ENCODE peak calls at places on chromosomes 4 and X, in six cellular contexts. D, T, C, H, P and S are unnamed samples.

GRCh38 chrX:45070116-45071007 is 130.3 kb downstream of the DIPK2B start:
- DNase-seq in D (no peak), T (no peak), C (no peak), H (peak; percentile 23), P (no peak), S (peak; percentile 1)

GRCh38 chrX:45900751-45901150 is 644.5 kb downstream of the ZNF674 start:
- DNase-seq in D (no peak), T (no peak), C (no peak), H (no peak), P (no peak), S (no peak)

GRCh38 chr4:36285784-36286480 is 4.5 kb downstream of the DTHD1 start:
- DNase-seq in D (no peak), T (no peak), C (no peak), H (no peak), P (no peak), S (no peak)

GRCh38 chrX:22397566-22397965 is 124.9 kb downstream of the CBLL2 start:
- DNase-seq in D (no peak), T (no peak), C (no peak), H (no peak), P (no peak), S (no peak)

GRCh38 chr4:183858011-183858615 is 47.0 kb upstream of the STOX2 start:
- DNase-seq in D (no peak), T (no peak), C (no peak), H (no peak), P (no peak), S (no peak)

GRCh38 chrX:40644175-40644574 is 3.2 kb downstream of the CXorf38 start:
- DNase-seq in D (no peak), T (no peak), C (no peak), H (no peak), P (no peak), S (no peak)

GRCh38 chrX:118724775-118725174 is 2.6 kb upstream of the IL13RA1 start:
- DNase-seq in D (no peak), T (no peak), C (no peak), H (no peak), P (no peak), S (no peak)

GRCh38 chr4:35494955-35495354 is 749.4 kb downstream of the ARAP2 start:
- DNase-seq in D (no peak), T (no peak), C (no peak), H (no peak), P (peak; percentile 17), S (no peak)

GRCh38 chr4:35228318-35228717 is 1016.0 kb downstream of the ARAP2 start:
- DNase-seq in D (no peak), T (no peak), C (no peak), H (no peak), P (no peak), S (no peak)

GRCh38 chr4:175253184-175253902 is 335.2 kb downstream of the ADAM29 start:
- DNase-seq in D (no peak), T (no peak), C (no peak), H (no peak), P (no peak), S (no peak)

GRCh38 chr4:1503583-1504471 is 97.6 kb upstream of the NKX1-1 start:
- DNase-seq in D (no peak), T (no peak), C (peak; percentile 7), H (peak; percentile 10), P (peak; percentile 15), S (no peak)

GRCh38 chrX:106484233-106484632 is 127.5 kb upstream of the RADX start:
- DNase-seq in D (no peak), T (no peak), C (no peak), H (no peak), P (no peak), S (no peak)

GRCh38 chr4:41413670-41414069 is 124.3 kb upstream of the LIMCH1 start:
- DNase-seq in D (no peak), T (no peak), C (no peak), H (peak; percentile 48), P (no peak), S (no peak)

GRCh38 chr4:20305976-20306375 is 54.3 kb downstream of the SLIT2 start:
- DNase-seq in D (no peak), T (no peak), C (no peak), H (peak; percentile 35), P (no peak), S (no peak)

GRCh38 chr4:5066101-5066500 is 14.8 kb downstream of the STK32B start:
- DNase-seq in D (no peak), T (no peak), C (no peak), H (peak; percentile 60), P (no peak), S (no peak)

GRCh38 chrX:104411800-104412199 is 154.2 kb upstream of the IL1RAPL2 start:
- DNase-seq in D (no peak), T (no peak), C (no peak), H (no peak), P (no peak), S (no peak)

GRCh38 chr4:81211956-81212355 is 3.1 kb downstream of the PRKG2 start:
- DNase-seq in D (no peak), T (no peak), C (no peak), H (no peak), P (no peak), S (no peak)

GRCh38 chr4:8118531-8118930 is 40.1 kb downstream of the ABLIM2 start:
- DNase-seq in D (no peak), T (no peak), C (no peak), H (no peak), P (no peak), S (no peak)

GRCh38 chr4:181162266-181163063 is 1080.7 kb upstream of the TENM3 start:
- DNase-seq in D (no peak), T (no peak), C (no peak), H (no peak), P (no peak), S (no peak)

GRCh38 chr4:55543858-55544257 is 2.9 kb downstream of the CLOCK start:
- DNase-seq in D (no peak), T (no peak), C (no peak), H (no peak), P (no peak), S (no peak)

GRCh38 chr4:170868191-170868590 is 778.4 kb upstream of the AADAT start:
- DNase-seq in D (no peak), T (no peak), C (no peak), H (no peak), P (no peak), S (peak; percentile 68)

GRCh38 chr4:38819569-38819968 is 15.0 kb upstream of the TLR1 start:
- DNase-seq in D (no peak), T (no peak), C (no peak), H (no peak), P (no peak), S (no peak)

GRCh38 chrX:25069209-25069608 is 53.4 kb upstream of the ARX start:
- DNase-seq in D (no peak), T (no peak), C (no peak), H (no peak), P (no peak), S (no peak)

GRCh38 chrX:115067812-115068211 is 50.4 kb upstream of the IL13RA2 start:
- DNase-seq in D (no peak), T (no peak), C (no peak), H (no peak), P (no peak), S (no peak)

GRCh38 chr4:127957105-127957504 is 7.9 kb downstream of the MFSD8 start:
- DNase-seq in D (no peak), T (no peak), C (no peak), H (no peak), P (no peak), S (no peak)

GRCh38 chr4:127965062-127965802 is at the start of the genes ABHD18 and MFSD8:
- DNase-seq in D (peak; percentile 99), T (peak; percentile 99), C (peak; percentile 100), H (peak; percentile 100), P (peak; percentile 99), S (peak; percentile 96)

GRCh38 chr4:127965803-127966175 is 583 bp downstream of the ABHD18 start:
- DNase-seq in D (no peak), T (no peak), C (peak; percentile 81), H (peak; percentile 80), P (peak; percentile 63), S (peak; percentile 28)

DNA sequence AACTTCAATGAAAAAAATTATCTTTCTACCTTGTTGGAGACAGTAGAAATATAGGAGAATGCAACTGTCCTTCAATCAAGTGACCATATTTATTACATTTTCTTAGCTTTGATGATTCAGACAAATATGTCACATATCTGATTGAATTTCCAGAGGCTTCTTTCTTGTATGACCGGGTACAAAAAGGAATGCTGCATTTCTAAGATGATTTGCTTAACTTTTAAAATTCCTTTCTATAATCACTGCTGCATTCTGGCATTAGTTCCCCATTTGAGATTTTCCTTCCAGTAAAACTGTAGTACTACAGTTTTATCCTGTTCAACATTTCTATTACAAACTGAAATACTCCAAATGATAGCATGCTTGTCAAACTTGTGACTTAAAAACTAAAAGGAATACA is 5.2 kb downstream of the MFSD8 start:
- DNase-seq in D (no peak), T (no peak), C (no peak), H (no peak), P (no peak), S (no peak)
- H3K27ac ChIP-seq in D (no peak overlapping the region), T (no peak overlapping the region), C (no peak overlapping the region), H (no peak overlapping the region), P (no peak overlapping the region), S (peak overlapping the region; percentile 33)

DNA sequence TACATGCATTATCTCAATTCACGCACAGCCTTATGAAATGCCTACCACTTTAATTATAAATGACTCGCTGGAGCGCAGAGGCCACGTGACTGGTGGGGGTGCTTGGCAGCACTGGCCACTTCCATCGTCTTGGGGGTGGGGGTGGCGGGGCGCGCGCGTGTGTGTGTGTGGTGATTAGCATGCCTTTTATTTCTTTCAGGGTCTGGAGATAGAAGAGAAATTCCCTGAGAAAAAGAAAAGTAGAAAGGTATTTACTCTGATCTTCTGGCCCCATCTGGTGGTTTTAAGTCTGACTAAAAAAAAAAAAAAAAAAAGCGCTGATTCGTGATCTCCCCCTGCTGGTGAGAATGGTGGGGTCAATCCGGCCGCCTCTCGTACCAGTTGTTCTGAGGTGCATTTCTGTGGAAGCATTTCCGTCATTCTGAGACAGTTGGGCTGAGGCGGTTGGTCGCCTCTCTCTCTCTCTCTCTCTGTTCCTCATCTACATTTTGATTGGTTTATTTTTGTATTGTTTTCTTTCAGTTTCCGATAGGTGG is at the start of gene CCNB3:
- DNase-seq in D (peak; percentile 75), T (peak; percentile 57), C (peak; percentile 76), H (peak; percentile 49), P (peak; percentile 37), S (peak; percentile 45)
- H3K27ac ChIP-seq in D (peak within 1 kb of the TSS; percentile 11), T (no peak within 1 kb of the TSS), C (peak within 1 kb of the TSS; percentile 69), H (no peak within 1 kb of the TSS), P (no peak within 1 kb of the TSS), S (peak within 1 kb of the TSS; percentile 45)

GRCh38 chr4:88610771-88611170 is 18.5 kb downstream of the HERC3 start:
- DNase-seq in D (peak; percentile 81), T (peak; percentile 24), C (peak; percentile 37), H (no peak), P (no peak), S (no peak)
- H3K27ac ChIP-seq in D (peak overlapping the region; percentile 62), T (no peak overlapping the region), C (peak overlapping the region; percentile 72), H (no peak overlapping the region), P (peak overlapping the region; percentile 100), S (peak overlapping the region; percentile 93)

DNA sequence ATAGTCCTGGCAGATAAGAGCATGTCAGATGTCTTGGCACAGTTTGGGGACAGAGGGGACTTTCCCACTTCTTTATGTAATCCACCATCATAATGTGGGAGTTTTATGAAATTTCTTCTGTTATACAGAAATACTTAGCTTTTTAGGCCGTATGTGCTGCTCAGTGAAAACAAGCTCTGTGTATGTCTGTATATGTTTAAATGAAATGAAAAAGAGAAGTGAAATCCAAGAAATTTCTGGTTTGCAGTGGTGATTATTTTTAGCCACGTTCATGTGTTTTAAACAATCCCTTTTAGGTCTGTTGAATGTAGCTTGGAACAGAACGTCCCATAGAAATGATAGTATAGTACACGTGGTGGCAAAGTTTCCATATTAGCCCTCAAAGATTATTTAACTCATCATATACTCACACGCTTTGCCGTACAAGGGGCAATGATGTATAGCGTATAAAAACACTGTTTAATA is 41.0 kb downstream of the GAB1 start:
- DNase-seq in D (no peak), T (no peak), C (no peak), H (no peak), P (no peak), S (no peak)
- H3K27ac ChIP-seq in D (peak overlapping the region; percentile 43), T (no peak overlapping the region), C (no peak overlapping the region), H (no peak overlapping the region), P (no peak overlapping the region), S (no peak overlapping the region)